ENCODE peak calls at places on chromosome 14, in five cellular contexts. D is WTC11; H is progenitor cell of endocrine pancreas; X is CD8-positive, alpha-beta T cell; R is esophagus squamous epithelium. F is an unnamed sample.

GRCh38 chr14:61542848-61543790 is 152.2 kb upstream of the HIF1A start:
- DNase-seq in D (no peak), H (no peak), X (no peak), R (no peak), F (no peak)

GRCh38 chr14:96614528-96614927 is 112.3 kb downstream of the PAPOLA start:
- DNase-seq in D (no peak), H (no peak), X (no peak), R (no peak), F (peak; percentile 46)

GRCh38 chr14:50000215-50001145 is 107.6 kb downstream of the ARF6 start:
- DNase-seq in D (peak; percentile 25), H (no peak), X (peak; percentile 79), R (no peak), F (no peak)

GRCh38 chr14:50560929-50561280 is 960 bp downstream of the ATL1 start:
- DNase-seq in D (peak; percentile 40), H (peak; percentile 30), X (peak; percentile 36), R (peak; percentile 15), F (no peak)

GRCh38 chr14:103273145-103273846 is 60.7 kb upstream of the EIF5 start:
- DNase-seq in D (peak; percentile 53), H (no peak), X (no peak), R (no peak), F (no peak)

GRCh38 chr14:62101650-62102355 is 339.6 kb downstream of the SNAPC1 start:
- DNase-seq in D (no peak), H (no peak), X (no peak), R (no peak), F (no peak)

GRCh38 chr14:96584199-96584906 is 82.2 kb downstream of the PAPOLA start:
- DNase-seq in D (peak; percentile 86), H (peak; percentile 67), X (peak; percentile 15), R (no peak), F (peak; percentile 68)

GRCh38 chr14:56117765-56118610 is at the start of gene PELI2:
- DNase-seq in D (peak; percentile 75), H (peak; percentile 77), X (peak; percentile 78), R (peak; percentile 34), F (no peak)

GRCh38 chr14:102437997-102438922 is 71.3 kb downstream of the ANKRD9 start:
- DNase-seq in D (peak; percentile 96), H (peak; percentile 73), X (peak; percentile 61), R (no peak), F (peak; percentile 88)

GRCh38 chr14:96130391-96130790 is 74.2 kb upstream of the BDKRB2 start:
- DNase-seq in D (no peak), H (no peak), X (no peak), R (no peak), F (no peak)

GRCh38 chr14:31939934-31940333 is 137.2 kb upstream of the ARHGAP5 start:
- DNase-seq in D (no peak), H (no peak), X (no peak), R (no peak), F (no peak)

GRCh38 chr14:98548071-98548686 is 723.8 kb downstream of the BCL11B start:
- DNase-seq in D (no peak), H (no peak), X (peak; percentile 13), R (no peak), F (no peak)

GRCh38 chr14:70096866-70097265 is 91.9 kb downstream of the SLC8A3 start:
- DNase-seq in D (peak; percentile 56), H (no peak), X (no peak), R (no peak), F (no peak)

GRCh38 chr14:99382781-99383456 is 97.7 kb downstream of the SETD3 start:
- DNase-seq in D (no peak), H (no peak), X (no peak), R (no peak), F (no peak)

GRCh38 chr14:91329615-91330014 is 85.1 kb upstream of the GPR68 start:
- DNase-seq in D (no peak), H (no peak), X (no peak), R (no peak), F (no peak)

GRCh38 chr14:89384636-89385035 is 32.4 kb downstream of the FOXN3 start:
- DNase-seq in D (no peak), H (no peak), X (no peak), R (no peak), F (no peak)

GRCh38 chr14:99737451-99737951 is 53.4 kb downstream of the CYP46A1 start:
- DNase-seq in D (no peak), H (no peak), X (no peak), R (no peak), F (no peak)

GRCh38 chr14:52876311-52876710 is 74.5 kb downstream of the FERMT2 start:
- DNase-seq in D (no peak), H (no peak), X (no peak), R (no peak), F (no peak)

GRCh38 chr14:98593361-98593761 is 678.6 kb downstream of the BCL11B start:
- DNase-seq in D (no peak), H (no peak), X (no peak), R (no peak), F (no peak)

GRCh38 chr14:52008136-52008535 is 18.8 kb downstream of the RTRAF start:
- DNase-seq in D (no peak), H (no peak), X (no peak), R (no peak), F (no peak)

GRCh38 chr14:88426271-88426670 is 40.8 kb downstream of the SPATA7 start:
- DNase-seq in D (no peak), H (no peak), X (no peak), R (no peak), F (no peak)

GRCh38 chr14:65101631-65102440 is 481 bp downstream of the MAX start:
- DNase-seq in D (peak; percentile 32), H (peak; percentile 31), X (peak; percentile 59), R (no peak), F (no peak)

GRCh38 chr14:21989090-21989489 is 315.5 kb upstream of the OR4E1 start:
- DNase-seq in D (no peak), H (no peak), X (no peak), R (no peak), F (no peak)

GRCh38 chr14:21985081-21985480 is 311.5 kb upstream of the OR4E1 start:
- DNase-seq in D (no peak), H (no peak), X (no peak), R (no peak), F (no peak)

GRCh38 chr14:21988413-21988812 is 314.8 kb upstream of the OR4E1 start:
- DNase-seq in D (no peak), H (no peak), X (no peak), R (no peak), F (no peak)

GRCh38 chr14:21990116-21990515 is 316.5 kb upstream of the OR4E1 start:
- DNase-seq in D (no peak), H (no peak), X (no peak), R (no peak), F (no peak)

DNA sequence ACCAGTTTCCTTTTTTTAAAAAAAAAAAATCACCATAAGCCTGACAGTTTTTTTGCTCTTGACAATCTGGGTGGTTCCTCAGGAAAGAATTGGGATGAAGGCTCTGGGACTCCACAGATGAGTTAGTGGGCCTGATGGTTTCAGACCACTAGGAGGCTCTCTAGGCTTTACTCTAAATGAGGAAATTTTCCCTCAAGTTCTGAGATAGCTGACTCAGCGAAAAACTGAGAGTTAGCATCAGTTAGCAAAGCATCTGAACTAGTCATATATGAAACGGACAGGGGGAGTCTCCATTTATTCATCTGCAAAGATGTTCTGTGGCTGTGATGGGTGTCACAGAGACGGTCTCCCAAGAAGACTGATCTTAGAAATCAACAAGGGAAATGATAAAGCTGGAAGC is 314.3 kb upstream of the OR4E1 start:
- DNase-seq in D (peak; percentile 27), H (no peak), X (no peak), R (no peak), F (no peak)
- TF ChIP-seq CTCF in D (peak; percentile 35), H (peak; percentile 67), X (peak; percentile 41), R (no peak), F (peak; percentile 29)

GRCh38 chr14:106844608-106845285 is 1318.4 kb downstream of the TMEM121 start:
- DNase-seq in D (no peak), H (no peak), X (peak; percentile 71), R (no peak), F (no peak)

GRCh38 chr14:106843376-106843775 is 1317.0 kb downstream of the TMEM121 start:
- DNase-seq in D (no peak), H (no peak), X (no peak), R (no peak), F (no peak)

GRCh38 chr14:106841701-106842100 is 1315.3 kb downstream of the TMEM121 start:
- DNase-seq in D (no peak), H (no peak), X (no peak), R (no peak), F (no peak)

GRCh38 chr14:106843951-106844483 is 1317.6 kb downstream of the TMEM121 start:
- DNase-seq in D (no peak), H (no peak), X (peak; percentile 42), R (no peak), F (no peak)

DNA sequence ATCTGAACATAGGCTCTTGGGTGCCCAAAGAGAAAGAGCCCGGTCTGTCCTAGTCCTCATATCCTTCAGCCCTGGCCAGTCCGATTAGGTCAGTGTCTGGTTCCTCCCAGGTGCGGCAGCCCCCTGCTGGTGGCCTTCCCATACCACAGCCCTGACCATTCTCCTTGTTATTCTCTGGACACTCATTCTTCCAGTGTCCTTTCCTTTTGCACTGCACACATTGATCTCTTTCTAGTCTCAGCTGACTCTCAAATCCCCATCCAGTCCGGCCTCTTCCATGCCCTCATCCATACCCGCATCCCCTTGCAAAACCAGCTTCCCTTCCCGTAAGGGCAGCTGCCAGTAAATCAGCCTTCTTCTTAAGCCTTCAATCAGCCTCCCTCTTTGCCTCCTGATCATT is 1316.3 kb downstream of the TMEM121 start:
- DNase-seq in D (no peak), H (no peak), X (no peak), R (no peak), F (no peak)
- TF ChIP-seq CTCF in D (no peak), H (no peak), X (no peak), R (no peak), F (no peak)

DNA sequence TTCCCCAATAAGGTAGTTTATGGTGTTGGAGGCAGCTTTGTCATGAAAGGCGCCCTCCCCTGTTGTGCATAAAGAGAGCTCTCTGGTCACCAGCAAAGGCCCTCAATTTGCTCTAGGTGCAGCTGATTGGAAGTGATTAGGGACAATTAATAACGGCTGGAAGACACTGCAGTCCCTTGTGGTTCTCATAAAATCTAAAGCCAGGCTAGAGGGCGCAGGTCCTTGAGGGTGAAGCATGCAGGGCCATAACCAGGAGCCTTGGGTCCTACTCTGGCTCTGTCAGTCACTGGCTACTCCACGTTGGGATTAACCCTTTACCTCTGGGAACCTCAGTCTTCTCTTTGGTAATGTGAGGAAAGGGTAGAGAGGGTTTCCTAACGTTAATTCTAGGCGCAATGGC is 1.9 kb downstream of the DAAM1 start:
- DNase-seq in D (peak; percentile 31), H (no peak), X (no peak), R (no peak), F (no peak)
- TF ChIP-seq CTCF in D (no peak), H (peak; percentile 23), X (no peak), R (no peak), F (no peak)

DNA sequence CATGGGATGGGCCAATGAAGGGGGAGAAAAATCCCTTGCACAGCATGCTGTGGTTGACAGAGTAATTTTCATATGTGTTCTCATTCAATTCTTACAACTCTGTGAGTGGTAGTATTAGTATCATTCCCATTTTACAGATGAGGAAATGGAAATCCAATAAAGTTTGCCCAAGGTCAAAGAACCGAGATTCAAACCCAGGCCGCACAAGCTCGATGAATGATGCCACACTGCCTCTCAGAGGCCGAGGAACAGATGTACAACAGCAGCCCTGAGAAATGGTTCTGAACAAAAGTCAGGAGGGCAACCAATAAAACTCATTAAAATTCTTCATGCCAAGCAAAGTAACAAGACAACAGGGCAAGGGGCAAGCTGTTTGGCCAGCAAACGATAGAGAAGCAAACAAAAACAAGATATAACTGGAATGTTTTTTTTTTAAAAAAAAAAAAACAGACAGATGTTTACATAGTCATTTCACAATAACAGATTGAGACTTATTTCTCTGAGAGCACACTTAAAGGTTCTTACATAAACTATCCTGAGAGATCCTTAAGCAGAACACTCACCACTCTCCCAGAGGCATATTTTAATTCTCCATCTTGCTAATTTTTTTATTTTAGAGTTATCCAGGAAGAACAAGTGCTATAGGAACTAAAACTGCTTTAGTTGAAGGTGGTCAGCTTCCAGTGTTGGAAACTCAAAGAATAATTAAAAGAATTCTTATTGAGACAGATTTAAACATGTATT is 85.8 kb downstream of the EXOC5 start:
- DNase-seq in D (peak; percentile 45), H (no peak), X (no peak), R (no peak), F (peak; percentile 31)
- TF ChIP-seq CTCF in D (peak; percentile 22), H (peak; percentile 54), X (no peak), R (no peak), F (peak; percentile 79)

F was measured in D721Med.